ENCODE peak calls at places on chromosome 12, in six cellular contexts. W is fibroblast of the aortic adventitia, D is GM12878, P is HCT116, G is cardiac fibroblast, Y is neural progenitor cell. U is an unnamed sample.

GRCh38 chr12:76259071-76259470 is 89.1 kb downstream of the BBS10 start:
- DNase-seq in W (peak; percentile 41), D (no peak), P (no peak), G (peak; percentile 70), Y (peak; percentile 56), U (peak; percentile 51)

GRCh38 chr12:6345319-6346071 is 3.6 kb upstream of the TNFRSF1A start:
- DNase-seq in W (peak; percentile 98), D (no peak), P (peak; percentile 85), G (peak; percentile 97), Y (no peak), U (peak; percentile 95)

GRCh38 chr12:15966426-15966825 is 55.3 kb downstream of the DERA start:
- DNase-seq in W (no peak), D (no peak), P (no peak), G (peak; percentile 71), Y (no peak), U (peak; percentile 66)

GRCh38 chr12:75975692-75976091 is 55.9 kb downstream of the PHLDA1 start:
- DNase-seq in W (no peak), D (no peak), P (no peak), G (no peak), Y (no peak), U (no peak)

GRCh38 chr12:105740337-105740736 is 398.4 kb downstream of the NUAK1 start:
- DNase-seq in W (no peak), D (no peak), P (no peak), G (no peak), Y (peak; percentile 66), U (peak; percentile 28)

GRCh38 chr12:74871817-74872216 is 334.2 kb downstream of the ATXN7L3B start:
- DNase-seq in W (no peak), D (no peak), P (no peak), G (no peak), Y (no peak), U (no peak)

GRCh38 chr12:80709811-80710726 is 2.6 kb downstream of the MYF6 start:
- DNase-seq in W (no peak), D (no peak), P (peak; percentile 4), G (peak; percentile 18), Y (peak; percentile 75), U (peak; percentile 7)

GRCh38 chr12:69015831-69016230 is 82.9 kb upstream of the CPM start:
- DNase-seq in W (no peak), D (no peak), P (no peak), G (no peak), Y (no peak), U (no peak)

GRCh38 chr12:101592448-101592847 is 2.3 kb upstream of the MYBPC1 start:
- DNase-seq in W (no peak), D (no peak), P (no peak), G (no peak), Y (no peak), U (no peak)

GRCh38 chr12:27048822-27049752 is 26.7 kb downstream of the MED21 start:
- DNase-seq in W (peak; percentile 77), D (no peak), P (no peak), G (peak; percentile 85), Y (no peak), U (peak; percentile 89)

GRCh38 chr12:116959845-116960514 is 49.2 kb downstream of the FBXW8 start:
- DNase-seq in W (no peak), D (peak; percentile 40), P (no peak), G (no peak), Y (no peak), U (no peak)

GRCh38 chr12:123233505-123234299 is 466 bp downstream of the MTRFR start:
- DNase-seq in W (no peak), D (no peak), P (no peak), G (no peak), Y (peak; percentile 11), U (peak; percentile 39)
- TF ChIP-seq CTCF in W (no peak), D (no peak), P (no peak), G (no peak), Y (no peak), U (peak; percentile 13)

GRCh38 chr12:46472144-46472705 is 99.7 kb upstream of the SLC38A2 start:
- DNase-seq in W (no peak), D (no peak), P (no peak), G (no peak), Y (no peak), U (no peak)

GRCh38 chr12:46473634-46474201 is 101.1 kb upstream of the SLC38A2 start:
- DNase-seq in W (peak; percentile 98), D (peak; percentile 51), P (peak; percentile 87), G (peak; percentile 96), Y (no peak), U (peak; percentile 95)

GRCh38 chr12:46470975-46471374 is 98.4 kb upstream of the SLC38A2 start:
- DNase-seq in W (no peak), D (no peak), P (peak; percentile 86), G (no peak), Y (no peak), U (no peak)

GRCh38 chr12:46471404-46471803 is 98.8 kb upstream of the SLC38A2 start:
- DNase-seq in W (no peak), D (no peak), P (no peak), G (no peak), Y (no peak), U (no peak)

GRCh38 chr12:46472893-46473633 is 100.5 kb upstream of the SLC38A2 start:
- DNase-seq in W (peak; percentile 94), D (no peak), P (no peak), G (peak; percentile 52), Y (no peak), U (peak; percentile 60)
- H3K4me3 ChIP-seq in W (no peak overlapping the region), D (peak overlapping the region; percentile 30), P (no peak overlapping the region), G (no peak overlapping the region), Y (no peak overlapping the region), U (no peak overlapping the region)

GRCh38 chr12:77724367-77724957 is 106.2 kb upstream of the NAV3 start:
- DNase-seq in W (peak; percentile 75), D (no peak), P (peak; percentile 47), G (peak; percentile 72), Y (peak; percentile 43), U (peak; percentile 82)
- TF ChIP-seq CTCF in W (peak; percentile 76), D (peak; percentile 79), P (peak; percentile 98), G (peak; percentile 68), Y (peak; percentile 81), U (peak; percentile 76)

DNA sequence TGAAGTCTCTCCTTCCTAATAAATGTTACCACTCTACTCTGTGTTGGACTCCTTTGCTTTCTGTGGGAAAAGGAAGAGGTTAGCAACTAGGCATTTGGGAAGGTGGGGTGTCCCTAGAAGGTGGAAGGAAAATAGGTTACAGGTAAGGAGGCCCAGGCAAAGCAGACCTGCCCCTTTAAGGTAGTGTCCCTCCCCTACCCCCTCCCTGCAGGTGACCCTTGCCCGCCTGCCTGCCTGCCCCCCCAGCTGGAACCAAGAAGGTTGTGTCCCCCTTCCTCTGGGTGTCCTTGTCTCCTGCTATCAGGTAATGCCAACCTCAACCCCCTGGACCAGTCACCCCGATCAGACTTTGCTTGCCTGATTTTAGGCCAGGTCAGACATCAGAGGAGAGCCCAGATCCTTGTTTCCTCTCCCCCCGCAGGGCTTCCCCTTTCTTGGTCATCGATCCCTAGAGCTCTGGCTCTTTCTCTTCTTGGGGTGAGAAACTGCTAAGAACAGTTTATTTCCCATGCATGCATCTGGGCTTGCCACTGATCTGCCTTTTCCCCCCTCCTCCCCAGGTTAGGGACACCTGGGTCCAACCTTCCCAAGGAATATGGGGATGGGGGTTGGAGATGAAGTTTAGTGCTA is at the start of gene SLC39A5:
- DNase-seq in W (no peak), D (no peak), P (no peak), G (no peak), Y (no peak), U (no peak)
- H3K4me3 ChIP-seq in W (no peak within 1 kb of the TSS), D (no peak within 1 kb of the TSS), P (no peak within 1 kb of the TSS), G (no peak within 1 kb of the TSS), Y (no peak within 1 kb of the TSS), U (no peak within 1 kb of the TSS)

U was measured in choroid plexus epithelial cell.